ENCODE peak calls at places on chromosome 10, in four cellular contexts. One of them, this sample, is unnamed.

GRCh38 chr10:6722616-6723004 is 142.5 kb upstream of the PRKCQ start:
- DNase-seq in naive thymus-derived CD4-positive, alpha-beta T cell: no peak
- DNase-seq in A549: no peak
- DNase-seq in fibroblast of lung: peak; percentile 57
- DNase-seq in this sample: no peak

GRCh38 chr10:88091490-88092061 is 228.2 kb downstream of the PTEN start:
- DNase-seq in naive thymus-derived CD4-positive, alpha-beta T cell: no peak
- DNase-seq in A549: no peak
- DNase-seq in fibroblast of lung: no peak
- DNase-seq in this sample: peak; percentile 76

GRCh38 chr10:115417585-115418265 is 324.6 kb downstream of the ATRNL1 start:
- DNase-seq in naive thymus-derived CD4-positive, alpha-beta T cell: no peak
- DNase-seq in A549: peak; percentile 10
- DNase-seq in fibroblast of lung: peak; percentile 44
- DNase-seq in this sample: no peak

GRCh38 chr10:104515670-104516199 is 125.4 kb upstream of the SORCS3 start:
- DNase-seq in naive thymus-derived CD4-positive, alpha-beta T cell: no peak
- DNase-seq in A549: no peak
- DNase-seq in fibroblast of lung: no peak
- DNase-seq in this sample: no peak

GRCh38 chr10:63421591-63421990 is 44.2 kb downstream of the JMJD1C start:
- DNase-seq in naive thymus-derived CD4-positive, alpha-beta T cell: no peak
- DNase-seq in A549: no peak
- DNase-seq in fibroblast of lung: no peak
- DNase-seq in this sample: peak; percentile 14

GRCh38 chr10:11336703-11337102 is 274.7 kb downstream of the USP6NL start:
- DNase-seq in naive thymus-derived CD4-positive, alpha-beta T cell: no peak
- DNase-seq in A549: no peak
- DNase-seq in fibroblast of lung: no peak
- DNase-seq in this sample: no peak

GRCh38 chr10:101293007-101293723 is 60.8 kb upstream of the BTRC start:
- DNase-seq in naive thymus-derived CD4-positive, alpha-beta T cell: no peak
- DNase-seq in A549: no peak
- DNase-seq in fibroblast of lung: no peak
- DNase-seq in this sample: no peak

GRCh38 chr10:73941300-73941699 is 30.4 kb downstream of the PLAU start:
- DNase-seq in naive thymus-derived CD4-positive, alpha-beta T cell: no peak
- DNase-seq in A549: no peak
- DNase-seq in fibroblast of lung: peak; percentile 51
- DNase-seq in this sample: no peak

GRCh38 chr10:51000164-51000563 is 74.1 kb upstream of the PRKG1 start:
- DNase-seq in naive thymus-derived CD4-positive, alpha-beta T cell: no peak
- DNase-seq in A549: no peak
- DNase-seq in fibroblast of lung: peak; percentile 49
- DNase-seq in this sample: no peak

GRCh38 chr10:103740683-103741082 is 114.7 kb downstream of the SH3PXD2A start:
- DNase-seq in naive thymus-derived CD4-positive, alpha-beta T cell: no peak
- DNase-seq in A549: no peak
- DNase-seq in fibroblast of lung: no peak
- DNase-seq in this sample: no peak

GRCh38 chr10:126646101-126646500 is 24.4 kb downstream of the C10orf90 start:
- DNase-seq in naive thymus-derived CD4-positive, alpha-beta T cell: no peak
- DNase-seq in A549: no peak
- DNase-seq in fibroblast of lung: peak; percentile 64
- DNase-seq in this sample: no peak

GRCh38 chr10:22598488-22598887 is 115.9 kb downstream of the PIP4K2A start:
- DNase-seq in naive thymus-derived CD4-positive, alpha-beta T cell: no peak
- DNase-seq in A549: no peak
- DNase-seq in fibroblast of lung: peak; percentile 60
- DNase-seq in this sample: no peak

GRCh38 chr10:133164816-133165555 is 5.0 kb downstream of the KNDC1 start:
- DNase-seq in naive thymus-derived CD4-positive, alpha-beta T cell: no peak
- DNase-seq in A549: no peak
- DNase-seq in fibroblast of lung: no peak
- DNase-seq in this sample: no peak

GRCh38 chr10:105189464-105189800 is 548.3 kb downstream of the SORCS3 start:
- DNase-seq in naive thymus-derived CD4-positive, alpha-beta T cell: no peak
- DNase-seq in A549: no peak
- DNase-seq in fibroblast of lung: peak; percentile 84
- DNase-seq in this sample: no peak

GRCh38 chr10:5447611-5448071 is 35.3 kb downstream of the NET1 start:
- DNase-seq in naive thymus-derived CD4-positive, alpha-beta T cell: no peak
- DNase-seq in A549: no peak
- DNase-seq in fibroblast of lung: peak; percentile 49
- DNase-seq in this sample: peak; percentile 57
- H3K4me3 ChIP-seq in naive thymus-derived CD4-positive, alpha-beta T cell: peak overlapping the region; percentile 79
- H3K4me3 ChIP-seq in A549: peak overlapping the region; percentile 61
- H3K4me3 ChIP-seq in fibroblast of lung: peak overlapping the region; percentile 95
- H3K4me3 ChIP-seq in this sample: no peak overlapping the region

DNA sequence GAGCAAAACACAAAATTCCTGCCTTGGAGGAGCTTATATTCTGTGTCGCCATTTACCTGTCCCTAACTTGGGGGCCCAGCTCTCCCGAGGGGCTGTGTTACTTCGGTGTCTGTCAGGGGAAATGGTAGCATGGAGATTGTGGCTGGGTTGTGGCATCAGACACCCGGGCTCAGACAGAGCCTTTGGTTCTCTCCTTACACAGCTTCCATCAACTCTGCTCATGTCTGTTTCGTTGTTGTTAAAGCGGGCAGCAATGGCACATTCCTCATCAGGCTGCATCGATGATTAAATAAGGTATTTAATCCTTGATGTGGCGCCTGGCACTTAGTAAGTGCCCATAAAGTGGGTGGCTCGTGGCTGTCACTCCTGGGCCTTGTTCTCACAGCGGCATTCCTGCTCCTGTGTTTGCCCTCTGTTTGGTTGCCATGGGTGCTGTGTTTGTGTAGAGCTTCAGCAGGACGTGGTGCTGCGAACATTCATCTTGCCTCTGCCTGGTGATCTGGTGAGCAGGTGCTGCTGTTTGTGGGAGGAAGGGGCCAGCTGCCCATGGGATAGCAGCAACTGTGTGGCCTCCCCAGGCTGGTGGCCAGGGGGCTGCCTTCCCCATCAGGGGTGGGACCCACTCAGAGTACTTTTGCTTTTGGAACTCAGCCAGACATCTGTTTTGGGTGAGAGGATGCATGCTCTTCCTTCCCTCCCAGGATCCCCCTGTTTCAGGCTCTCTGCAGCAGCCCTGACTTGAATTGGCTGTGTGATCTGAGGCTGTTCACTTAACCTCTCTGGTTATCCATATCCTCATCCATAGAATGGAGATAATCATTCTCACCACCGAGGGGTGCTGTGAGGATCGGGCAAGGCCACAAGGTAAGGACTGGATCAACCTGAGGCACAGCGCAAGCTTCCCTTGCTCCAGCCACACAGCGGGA is 207.2 kb upstream of the SVIL start:
- DNase-seq in naive thymus-derived CD4-positive, alpha-beta T cell: no peak
- DNase-seq in A549: peak; percentile 56
- DNase-seq in fibroblast of lung: peak; percentile 67
- DNase-seq in this sample: no peak
- H3K4me1 ChIP-seq in naive thymus-derived CD4-positive, alpha-beta T cell: no peaks in the 10 kb centered on the region
- H3K4me1 ChIP-seq in A549: peaks cover 8% of the 10 kb centered on the region
- H3K4me1 ChIP-seq in fibroblast of lung: no peaks in the 10 kb centered on the region
- H3K4me1 ChIP-seq in this sample: no peaks in the 10 kb centered on the region

GRCh38 chr10:5631936-5632335 is 34.5 kb downstream of the ASB13 start:
- DNase-seq in naive thymus-derived CD4-positive, alpha-beta T cell: no peak
- DNase-seq in A549: no peak
- DNase-seq in fibroblast of lung: no peak
- DNase-seq in this sample: no peak
- H3K4me3 ChIP-seq in naive thymus-derived CD4-positive, alpha-beta T cell: no peak overlapping the region
- H3K4me3 ChIP-seq in A549: no peak overlapping the region
- H3K4me3 ChIP-seq in fibroblast of lung: no peak overlapping the region
- H3K4me3 ChIP-seq in this sample: no peak overlapping the region

GRCh38 chr10:35153723-35154122 is 27.1 kb downstream of the CREM start:
- DNase-seq in naive thymus-derived CD4-positive, alpha-beta T cell: no peak
- DNase-seq in A549: no peak
- DNase-seq in fibroblast of lung: no peak
- DNase-seq in this sample: no peak

GRCh38 chr10:35152992-35153391 is 26.3 kb downstream of the CREM start:
- DNase-seq in naive thymus-derived CD4-positive, alpha-beta T cell: no peak
- DNase-seq in A549: no peak
- DNase-seq in fibroblast of lung: no peak
- DNase-seq in this sample: no peak

DNA sequence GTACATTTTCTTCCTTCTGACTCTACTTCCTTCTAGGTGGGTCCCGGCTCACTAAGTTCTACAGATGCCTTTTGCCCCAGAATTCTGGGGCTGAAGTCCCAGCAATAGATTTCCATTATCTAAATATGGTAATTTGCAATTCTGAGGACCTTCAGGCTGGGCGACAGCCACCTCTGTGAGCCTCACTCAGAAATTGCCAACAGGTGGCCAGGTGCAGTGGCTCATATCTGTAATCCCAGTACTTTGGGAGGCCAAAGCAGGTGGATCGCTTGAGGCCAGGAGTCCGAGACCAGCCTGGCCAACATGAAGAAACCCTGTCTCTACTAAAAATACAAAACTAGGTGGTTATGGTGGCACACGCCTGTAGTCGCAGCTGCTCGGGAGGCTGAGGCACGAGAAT is 23.7 kb downstream of the CREM start:
- DNase-seq in naive thymus-derived CD4-positive, alpha-beta T cell: no peak
- DNase-seq in A549: no peak
- DNase-seq in fibroblast of lung: no peak
- DNase-seq in this sample: no peak
- H3K4me1 ChIP-seq in naive thymus-derived CD4-positive, alpha-beta T cell: peaks cover 11% of the 10 kb centered on the region
- H3K4me1 ChIP-seq in A549: peaks cover 6% of the 10 kb centered on the region
- H3K4me1 ChIP-seq in fibroblast of lung: no peaks in the 10 kb centered on the region
- H3K4me1 ChIP-seq in this sample: peaks cover 26% of the 10 kb centered on the region

DNA sequence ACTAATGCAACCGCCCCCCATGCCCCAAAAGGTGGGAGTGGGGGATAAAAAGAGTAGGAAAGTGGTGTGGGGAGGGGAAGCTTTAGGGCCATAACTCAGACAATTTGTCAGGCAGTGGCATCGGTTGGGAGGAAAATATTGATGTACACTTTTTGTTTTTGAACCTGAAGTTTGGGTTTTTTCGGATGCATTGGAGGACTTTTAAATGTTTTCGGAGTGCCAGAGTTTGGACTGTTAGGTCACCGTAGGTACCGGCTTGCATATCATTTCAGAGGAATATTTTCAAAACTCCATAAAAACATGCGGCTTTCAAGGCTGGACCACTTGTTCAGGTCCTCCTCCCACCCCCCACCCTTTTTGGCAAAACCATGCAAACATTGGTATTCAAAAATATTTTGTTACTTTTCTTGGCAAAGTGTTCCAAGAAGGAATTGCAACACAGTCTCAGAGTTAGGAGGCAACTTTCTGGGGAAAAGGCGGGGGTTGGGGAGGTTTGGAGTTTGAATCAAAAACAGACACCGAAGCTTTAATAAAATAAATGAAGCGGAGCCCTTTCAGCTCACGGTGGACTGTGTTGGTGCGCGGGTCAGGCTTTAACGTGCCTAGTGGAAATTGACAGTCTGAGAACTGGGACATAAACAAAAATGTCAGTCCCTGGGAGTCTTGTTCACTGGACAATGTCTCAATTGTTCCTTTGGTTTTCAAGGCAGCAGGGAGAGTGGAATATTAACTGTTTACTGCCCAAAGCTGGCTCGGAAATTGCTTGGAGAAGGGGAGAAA is 109.1 kb downstream of the TCF7L2 start:
- DNase-seq in naive thymus-derived CD4-positive, alpha-beta T cell: no peak
- DNase-seq in A549: no peak
- DNase-seq in fibroblast of lung: peak; percentile 73
- DNase-seq in this sample: no peak
- H3K4me3 ChIP-seq in naive thymus-derived CD4-positive, alpha-beta T cell: no peak overlapping the region
- H3K4me3 ChIP-seq in A549: peak overlapping the region; percentile 23
- H3K4me3 ChIP-seq in fibroblast of lung: peak overlapping the region; percentile 38
- H3K4me3 ChIP-seq in this sample: no peak overlapping the region

GRCh38 chr10:124959564-124959963 is 17.6 kb downstream of the ZRANB1 start:
- DNase-seq in naive thymus-derived CD4-positive, alpha-beta T cell: no peak
- DNase-seq in A549: no peak
- DNase-seq in fibroblast of lung: no peak
- DNase-seq in this sample: no peak
- H3K4me1 ChIP-seq in naive thymus-derived CD4-positive, alpha-beta T cell: no peaks in the 10 kb centered on the region
- H3K4me1 ChIP-seq in A549: peaks cover 3% of the 10 kb centered on the region
- H3K4me1 ChIP-seq in fibroblast of lung: peaks cover 7% of the 10 kb centered on the region
- H3K4me1 ChIP-seq in this sample: peaks cover 7% of the 10 kb centered on the region

DNA sequence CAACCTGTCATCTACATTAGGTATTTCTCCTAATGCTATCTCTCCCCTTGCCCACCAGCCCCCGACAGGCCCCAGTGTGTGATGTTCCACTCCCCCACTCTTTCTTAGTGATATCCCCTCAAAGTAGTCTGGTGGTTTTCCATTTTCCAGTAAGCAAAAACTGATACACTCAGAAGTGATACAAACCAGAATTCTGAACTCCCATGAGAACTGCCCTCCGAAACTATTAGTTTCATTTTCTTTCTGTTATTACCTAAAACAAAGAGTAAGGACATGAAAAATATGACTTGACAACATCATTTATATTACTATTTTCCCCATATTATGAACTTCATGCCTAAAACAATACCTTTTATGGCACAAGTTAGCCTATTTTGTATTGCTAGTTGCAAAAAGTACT is 175.0 kb downstream of the OTUD1 start:
- DNase-seq in naive thymus-derived CD4-positive, alpha-beta T cell: no peak
- DNase-seq in A549: no peak
- DNase-seq in fibroblast of lung: no peak
- DNase-seq in this sample: no peak
- H3K4me3 ChIP-seq in naive thymus-derived CD4-positive, alpha-beta T cell: no peak overlapping the region
- H3K4me3 ChIP-seq in A549: no peak overlapping the region
- H3K4me3 ChIP-seq in fibroblast of lung: no peak overlapping the region
- H3K4me3 ChIP-seq in this sample: no peak overlapping the region

This sample was measured in CD4-positive, alpha-beta memory T cell.